ENCODE peak calls at places on chromosomes 12 and 14, in nine cellular contexts. G, V, N, D, C, L, F, U and I are unnamed samples.

GRCh38 chr14:90760591-90761316 is 55.5 kb downstream of the TTC7B start:
- DNase-seq in G (peak), V (no peak), N (no peak), D (no peak), C (no peak), L (no peak), F (no peak), U (no peak), I (no peak)

GRCh38 chr12:46950116-46950515 is 124.3 kb upstream of the SLC38A4 start:
- DNase-seq in G (no peak), V (no peak), N (no peak), D (no peak), C (no peak), L (no peak), F (no peak), U (no peak), I (no peak)

GRCh38 chr14:60861545-60862147 is 119.2 kb downstream of the TRMT5 start:
- DNase-seq in G (no peak), V (no peak), N (no peak), D (no peak), C (no peak), L (no peak), F (no peak), U (no peak), I (no peak)

GRCh38 chr12:123404581-123404980 is 20.6 kb downstream of the KMT5A start:
- DNase-seq in G (no peak), V (no peak), N (no peak), D (no peak), C (no peak), L (no peak), F (no peak), U (no peak), I (no peak)

GRCh38 chr14:69610859-69611263 is 535 bp upstream of the SUSD6 start:
- DNase-seq in G (no peak), V (no peak), N (no peak), D (no peak), C (no peak), L (no peak), F (no peak), U (peak), I (no peak)

GRCh38 chr12:131530427-131530826 is 180.5 kb upstream of the SFSWAP start:
- DNase-seq in G (no peak), V (no peak), N (no peak), D (no peak), C (no peak), L (no peak), F (no peak), U (no peak), I (no peak)

GRCh38 chr12:22627351-22627750 is 2.4 kb downstream of the ETNK1 start:
- DNase-seq in G (no peak), V (no peak), N (no peak), D (no peak), C (no peak), L (no peak), F (no peak), U (no peak), I (no peak)

GRCh38 chr12:26646571-26646970 is 186.4 kb downstream of the ITPR2 start:
- DNase-seq in G (peak), V (no peak), N (no peak), D (no peak), C (no peak), L (no peak), F (no peak), U (no peak), I (no peak)

GRCh38 chr12:108316153-108316892 is 22.8 kb downstream of the CMKLR1 start:
- DNase-seq in G (no peak), V (no peak), N (no peak), D (no peak), C (no peak), L (no peak), F (no peak), U (no peak), I (no peak)

GRCh38 chr14:83291716-83292115 is 1758.1 kb upstream of the SEL1L start:
- DNase-seq in G (no peak), V (no peak), N (no peak), D (no peak), C (no peak), L (no peak), F (no peak), U (no peak), I (no peak)

GRCh38 chr14:94953541-94954260 is 183.8 kb upstream of the GSC start:
- DNase-seq in G (no peak), V (no peak), N (no peak), D (no peak), C (no peak), L (no peak), F (no peak), U (no peak), I (no peak)

GRCh38 chr12:91380651-91381050 is 198.0 kb upstream of the DCN start:
- DNase-seq in G (no peak), V (no peak), N (no peak), D (no peak), C (no peak), L (no peak), F (no peak), U (no peak), I (no peak)

GRCh38 chr12:54933381-54933780 is 51.2 kb downstream of the TESPA1 start:
- DNase-seq in G (peak), V (no peak), N (no peak), D (no peak), C (no peak), L (no peak), F (no peak), U (no peak), I (no peak)

GRCh38 chr12:52029686-52030085 is 21.6 kb upstream of the NR4A1 start:
- DNase-seq in G (no peak), V (no peak), N (peak), D (no peak), C (no peak), L (no peak), F (no peak), U (no peak), I (no peak)

GRCh38 chr14:34851395-34851794 is 23.8 kb downstream of the BAZ1A start:
- DNase-seq in G (peak), V (no peak), N (no peak), D (no peak), C (no peak), L (no peak), F (no peak), U (no peak), I (no peak)

GRCh38 chr14:57530571-57530970 is 36.9 kb upstream of the CCDC198 start:
- DNase-seq in G (no peak), V (no peak), N (no peak), D (no peak), C (no peak), L (no peak), F (no peak), U (no peak), I (no peak)

DNA sequence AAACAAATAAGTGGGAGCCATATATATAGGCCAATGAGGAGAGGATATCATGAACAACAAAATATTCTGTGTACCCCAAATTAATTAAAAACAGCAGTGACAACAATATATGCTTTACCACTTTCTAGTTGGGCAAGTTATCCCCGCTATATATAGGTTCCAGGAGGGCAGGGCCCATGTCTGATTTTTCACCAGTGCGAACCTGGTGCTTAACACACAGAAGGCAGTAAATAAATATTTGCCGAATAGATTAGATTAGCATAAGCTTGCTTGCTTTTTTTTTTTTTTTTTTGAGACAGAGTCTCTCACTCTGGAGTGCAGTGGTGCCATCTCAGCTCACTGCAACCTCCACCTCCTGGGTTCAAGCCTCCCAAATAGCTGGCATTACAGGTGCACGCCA is 3.4 kb upstream of the MIP start:
- DNase-seq in G (no peak), V (no peak), N (no peak), D (no peak), C (no peak), L (no peak), F (no peak), U (no peak), I (no peak)
- H3K4me3 ChIP-seq in G (no peak), V (no peak), N (no peak), D (no peak), C (no peak), L (no peak), F (no peak), U (no peak), I (no peak)

GRCh38 chr12:81591256-81591655 is 167.9 kb downstream of the PPFIA2 start:
- DNase-seq in G (no peak), V (no peak), N (no peak), D (no peak), C (no peak), L (no peak), F (no peak), U (no peak), I (no peak)

GRCh38 chr12:81598205-81598604 is 160.9 kb downstream of the PPFIA2 start:
- DNase-seq in G (peak), V (no peak), N (no peak), D (no peak), C (no peak), L (no peak), F (no peak), U (no peak), I (no peak)

GRCh38 chr12:81596558-81596957 is 162.6 kb downstream of the PPFIA2 start:
- DNase-seq in G (peak), V (no peak), N (no peak), D (no peak), C (no peak), L (no peak), F (no peak), U (no peak), I (no peak)
- H3K27ac ChIP-seq in G (no peak), V (no peak), N (no peak), D (no peak), C (no peak), L (no peak), F (no peak), U (no peak), I (no peak)

GRCh38 chr12:95830335-95831089 is 28.2 kb upstream of the SNRPF start:
- DNase-seq in G (no peak), V (no peak), N (no peak), D (no peak), C (no peak), L (no peak), F (no peak), U (no peak), I (no peak)

GRCh38 chr12:95834572-95834971 is 24.2 kb upstream of the SNRPF start:
- DNase-seq in G (no peak), V (no peak), N (peak), D (no peak), C (no peak), L (no peak), F (no peak), U (no peak), I (no peak)

DNA sequence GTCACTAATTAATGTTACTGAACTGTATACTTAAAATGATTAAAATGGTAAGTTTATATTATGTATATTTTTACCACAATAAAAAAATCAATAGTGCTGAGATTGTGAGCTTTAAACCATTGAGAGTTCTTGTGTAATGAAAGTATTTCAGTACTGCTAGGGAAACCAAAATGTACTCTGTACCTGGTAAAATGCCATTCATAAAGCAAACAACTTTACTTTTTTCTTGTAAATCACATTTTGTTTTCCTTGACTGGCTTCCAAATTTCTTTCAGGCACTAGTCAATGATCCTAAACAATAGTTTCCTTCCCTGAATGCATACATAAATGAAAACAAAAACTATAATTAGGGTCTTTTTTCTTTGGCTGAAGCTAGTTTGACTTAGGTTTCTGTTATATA is 29.4 kb upstream of the SNRPF start:
- DNase-seq in G (no peak), V (no peak), N (no peak), D (no peak), C (no peak), L (no peak), F (no peak), U (no peak), I (no peak)
- H3K4me3 ChIP-seq in G (no peak), V (no peak), N (peak), D (no peak), C (no peak), L (no peak), F (no peak), U (no peak), I (no peak)

DNA sequence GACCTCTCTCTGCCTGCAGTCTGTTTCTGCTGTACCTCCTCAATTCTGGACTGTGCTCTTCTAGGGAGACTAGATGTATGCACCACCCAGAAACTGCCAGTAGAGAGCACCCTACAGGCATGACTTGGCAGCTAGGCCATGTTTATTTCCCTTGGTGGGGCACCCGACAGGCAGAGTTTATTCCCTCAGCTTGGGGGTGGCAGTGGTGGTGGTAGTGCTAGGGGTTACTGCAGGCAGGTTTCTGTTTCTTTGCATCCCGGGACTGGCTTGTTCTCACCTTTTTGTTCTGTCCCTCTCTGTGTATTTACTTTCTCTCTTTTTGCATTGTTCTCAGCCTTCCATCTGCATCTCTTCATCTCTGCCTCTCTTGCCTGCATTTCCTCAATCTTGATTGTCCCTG is 13.6 kb downstream of the PRPF40B start:
- DNase-seq in G (peak), V (no peak), N (peak), D (peak), C (no peak), L (peak), F (peak), U (peak), I (peak)
- H3K27ac ChIP-seq in G (no peak), V (peak), N (no peak), D (peak), C (peak), L (peak), F (peak), U (peak), I (peak)